ENCODE peak calls at places on chromosomes 5 and 9, in ten cellular contexts. One of them, this sample, is unnamed.

GRCh38 chr5:73318308-73318719 is 130.3 kb downstream of the FOXD1 start:
- DNase-seq in cardiac muscle cell: no peak
- DNase-seq in tibial artery: no peak
- DNase-seq in stimulated activated CD4-positive, alpha-beta T cell treated with anti-CD3 and anti-CD28 coated beads, Interleukin-4, amount 100 ng/mL, for 48 hours: no peak
- DNase-seq in activated CD4-positive, alpha-beta T cell treated with anti-CD3 and anti-CD28 coated beads, Interleukin-2, amount 50 U/mL, for 1 hour: no peak
- DNase-seq in AG04449: no peak
- DNase-seq in NCI-H2081: no peak
- DNase-seq in BE2C: no peak
- DNase-seq in EL: peak; percentile 47
- DNase-seq in A549: no peak
- DNase-seq in this sample: no peak

GRCh38 chr5:95654196-95654595 is 7.6 kb downstream of the RFESD start:
- DNase-seq in cardiac muscle cell: no peak
- DNase-seq in tibial artery: no peak
- DNase-seq in stimulated activated CD4-positive, alpha-beta T cell treated with anti-CD3 and anti-CD28 coated beads, Interleukin-4, amount 100 ng/mL, for 48 hours: no peak
- DNase-seq in activated CD4-positive, alpha-beta T cell treated with anti-CD3 and anti-CD28 coated beads, Interleukin-2, amount 50 U/mL, for 1 hour: no peak
- DNase-seq in AG04449: no peak
- DNase-seq in NCI-H2081: no peak
- DNase-seq in BE2C: no peak
- DNase-seq in EL: no peak
- DNase-seq in A549: no peak
- DNase-seq in this sample: no peak

GRCh38 chr9:24051587-24051986 is 225.5 kb upstream of the ELAVL2 start:
- DNase-seq in cardiac muscle cell: no peak
- DNase-seq in tibial artery: no peak
- DNase-seq in stimulated activated CD4-positive, alpha-beta T cell treated with anti-CD3 and anti-CD28 coated beads, Interleukin-4, amount 100 ng/mL, for 48 hours: no peak
- DNase-seq in activated CD4-positive, alpha-beta T cell treated with anti-CD3 and anti-CD28 coated beads, Interleukin-2, amount 50 U/mL, for 1 hour: no peak
- DNase-seq in AG04449: no peak
- DNase-seq in NCI-H2081: no peak
- DNase-seq in BE2C: no peak
- DNase-seq in EL: no peak
- DNase-seq in A549: no peak
- DNase-seq in this sample: no peak

GRCh38 chr5:17219006-17219422 is 1.6 kb downstream of the BASP1 start:
- DNase-seq in cardiac muscle cell: peak; percentile 28
- DNase-seq in tibial artery: no peak
- DNase-seq in stimulated activated CD4-positive, alpha-beta T cell treated with anti-CD3 and anti-CD28 coated beads, Interleukin-4, amount 100 ng/mL, for 48 hours: no peak
- DNase-seq in activated CD4-positive, alpha-beta T cell treated with anti-CD3 and anti-CD28 coated beads, Interleukin-2, amount 50 U/mL, for 1 hour: no peak
- DNase-seq in AG04449: no peak
- DNase-seq in NCI-H2081: peak; percentile 94
- DNase-seq in BE2C: peak; percentile 81
- DNase-seq in EL: peak; percentile 53
- DNase-seq in A549: peak; percentile 61
- DNase-seq in this sample: no peak

GRCh38 chr5:142447887-142448286 is 123.1 kb upstream of the SPRY4 start:
- DNase-seq in cardiac muscle cell: no peak
- DNase-seq in tibial artery: no peak
- DNase-seq in stimulated activated CD4-positive, alpha-beta T cell treated with anti-CD3 and anti-CD28 coated beads, Interleukin-4, amount 100 ng/mL, for 48 hours: no peak
- DNase-seq in activated CD4-positive, alpha-beta T cell treated with anti-CD3 and anti-CD28 coated beads, Interleukin-2, amount 50 U/mL, for 1 hour: no peak
- DNase-seq in AG04449: no peak
- DNase-seq in NCI-H2081: no peak
- DNase-seq in BE2C: no peak
- DNase-seq in EL: no peak
- DNase-seq in A549: no peak
- DNase-seq in this sample: no peak

GRCh38 chr5:172766287-172767104 is 4.5 kb downstream of the DUSP1 start:
- DNase-seq in cardiac muscle cell: peak; percentile 86
- DNase-seq in tibial artery: peak; percentile 98
- DNase-seq in stimulated activated CD4-positive, alpha-beta T cell treated with anti-CD3 and anti-CD28 coated beads, Interleukin-4, amount 100 ng/mL, for 48 hours: no peak
- DNase-seq in activated CD4-positive, alpha-beta T cell treated with anti-CD3 and anti-CD28 coated beads, Interleukin-2, amount 50 U/mL, for 1 hour: peak; percentile 30
- DNase-seq in AG04449: peak; percentile 90
- DNase-seq in NCI-H2081: no peak
- DNase-seq in BE2C: no peak
- DNase-seq in EL: peak; percentile 83
- DNase-seq in A549: peak; percentile 89
- DNase-seq in this sample: peak; percentile 73

GRCh38 chr5:170250810-170251317 is 18.1 kb downstream of the C5orf58 start:
- DNase-seq in cardiac muscle cell: no peak
- DNase-seq in tibial artery: no peak
- DNase-seq in stimulated activated CD4-positive, alpha-beta T cell treated with anti-CD3 and anti-CD28 coated beads, Interleukin-4, amount 100 ng/mL, for 48 hours: no peak
- DNase-seq in activated CD4-positive, alpha-beta T cell treated with anti-CD3 and anti-CD28 coated beads, Interleukin-2, amount 50 U/mL, for 1 hour: no peak
- DNase-seq in AG04449: no peak
- DNase-seq in NCI-H2081: no peak
- DNase-seq in BE2C: no peak
- DNase-seq in EL: no peak
- DNase-seq in A549: no peak
- DNase-seq in this sample: no peak

GRCh38 chr5:112210430-112211005 is 208.6 kb downstream of the EPB41L4A start:
- DNase-seq in cardiac muscle cell: peak; percentile 63
- DNase-seq in tibial artery: no peak
- DNase-seq in stimulated activated CD4-positive, alpha-beta T cell treated with anti-CD3 and anti-CD28 coated beads, Interleukin-4, amount 100 ng/mL, for 48 hours: no peak
- DNase-seq in activated CD4-positive, alpha-beta T cell treated with anti-CD3 and anti-CD28 coated beads, Interleukin-2, amount 50 U/mL, for 1 hour: no peak
- DNase-seq in AG04449: no peak
- DNase-seq in NCI-H2081: peak; percentile 5
- DNase-seq in BE2C: peak; percentile 54
- DNase-seq in EL: peak; percentile 12
- DNase-seq in A549: peak; percentile 66
- DNase-seq in this sample: peak; percentile 9

GRCh38 chr5:55421074-55421529 is 113.3 kb downstream of the MTREX start:
- DNase-seq in cardiac muscle cell: no peak
- DNase-seq in tibial artery: no peak
- DNase-seq in stimulated activated CD4-positive, alpha-beta T cell treated with anti-CD3 and anti-CD28 coated beads, Interleukin-4, amount 100 ng/mL, for 48 hours: no peak
- DNase-seq in activated CD4-positive, alpha-beta T cell treated with anti-CD3 and anti-CD28 coated beads, Interleukin-2, amount 50 U/mL, for 1 hour: no peak
- DNase-seq in AG04449: no peak
- DNase-seq in NCI-H2081: no peak
- DNase-seq in BE2C: no peak
- DNase-seq in EL: peak; percentile 24
- DNase-seq in A549: no peak
- DNase-seq in this sample: no peak

GRCh38 chr5:8461543-8461942 is 592.6 kb downstream of the MTRR start:
- DNase-seq in cardiac muscle cell: no peak
- DNase-seq in tibial artery: no peak
- DNase-seq in stimulated activated CD4-positive, alpha-beta T cell treated with anti-CD3 and anti-CD28 coated beads, Interleukin-4, amount 100 ng/mL, for 48 hours: no peak
- DNase-seq in activated CD4-positive, alpha-beta T cell treated with anti-CD3 and anti-CD28 coated beads, Interleukin-2, amount 50 U/mL, for 1 hour: no peak
- DNase-seq in AG04449: no peak
- DNase-seq in NCI-H2081: peak; percentile 24
- DNase-seq in BE2C: no peak
- DNase-seq in EL: no peak
- DNase-seq in A549: no peak
- DNase-seq in this sample: no peak

GRCh38 chr9:137216188-137216965 is 5.7 kb downstream of the RNF208 start:
- DNase-seq in cardiac muscle cell: no peak
- DNase-seq in tibial artery: no peak
- DNase-seq in stimulated activated CD4-positive, alpha-beta T cell treated with anti-CD3 and anti-CD28 coated beads, Interleukin-4, amount 100 ng/mL, for 48 hours: no peak
- DNase-seq in activated CD4-positive, alpha-beta T cell treated with anti-CD3 and anti-CD28 coated beads, Interleukin-2, amount 50 U/mL, for 1 hour: no peak
- DNase-seq in AG04449: no peak
- DNase-seq in NCI-H2081: no peak
- DNase-seq in BE2C: no peak
- DNase-seq in EL: no peak
- DNase-seq in A549: no peak
- DNase-seq in this sample: no peak

GRCh38 chr9:37350486-37351190 is 71.9 kb upstream of the GRHPR start:
- DNase-seq in cardiac muscle cell: peak; percentile 23
- DNase-seq in tibial artery: no peak
- DNase-seq in stimulated activated CD4-positive, alpha-beta T cell treated with anti-CD3 and anti-CD28 coated beads, Interleukin-4, amount 100 ng/mL, for 48 hours: no peak
- DNase-seq in activated CD4-positive, alpha-beta T cell treated with anti-CD3 and anti-CD28 coated beads, Interleukin-2, amount 50 U/mL, for 1 hour: no peak
- DNase-seq in AG04449: no peak
- DNase-seq in NCI-H2081: no peak
- DNase-seq in BE2C: no peak
- DNase-seq in EL: peak; percentile 45
- DNase-seq in A549: no peak
- DNase-seq in this sample: no peak

GRCh38 chr9:134066923-134067851 is 639 bp downstream of the BRD3 start:
- DNase-seq in cardiac muscle cell: peak; percentile 46
- DNase-seq in tibial artery: peak; percentile 66
- DNase-seq in stimulated activated CD4-positive, alpha-beta T cell treated with anti-CD3 and anti-CD28 coated beads, Interleukin-4, amount 100 ng/mL, for 48 hours: no peak
- DNase-seq in activated CD4-positive, alpha-beta T cell treated with anti-CD3 and anti-CD28 coated beads, Interleukin-2, amount 50 U/mL, for 1 hour: peak; percentile 42
- DNase-seq in AG04449: no peak
- DNase-seq in NCI-H2081: peak; percentile 49
- DNase-seq in BE2C: peak; percentile 53
- DNase-seq in EL: peak; percentile 38
- DNase-seq in A549: peak; percentile 39
- DNase-seq in this sample: no peak

GRCh38 chr9:106846847-106847246 is 16.1 kb upstream of the ZNF462 start:
- DNase-seq in cardiac muscle cell: peak; percentile 50
- DNase-seq in tibial artery: no peak
- DNase-seq in stimulated activated CD4-positive, alpha-beta T cell treated with anti-CD3 and anti-CD28 coated beads, Interleukin-4, amount 100 ng/mL, for 48 hours: no peak
- DNase-seq in activated CD4-positive, alpha-beta T cell treated with anti-CD3 and anti-CD28 coated beads, Interleukin-2, amount 50 U/mL, for 1 hour: no peak
- DNase-seq in AG04449: no peak
- DNase-seq in NCI-H2081: no peak
- DNase-seq in BE2C: no peak
- DNase-seq in EL: peak; percentile 83
- DNase-seq in A549: no peak
- DNase-seq in this sample: no peak

GRCh38 chr5:169808118-169808581 is 171.1 kb downstream of the DOCK2 start:
- DNase-seq in cardiac muscle cell: no peak
- DNase-seq in tibial artery: no peak
- DNase-seq in stimulated activated CD4-positive, alpha-beta T cell treated with anti-CD3 and anti-CD28 coated beads, Interleukin-4, amount 100 ng/mL, for 48 hours: no peak
- DNase-seq in activated CD4-positive, alpha-beta T cell treated with anti-CD3 and anti-CD28 coated beads, Interleukin-2, amount 50 U/mL, for 1 hour: no peak
- DNase-seq in AG04449: no peak
- DNase-seq in NCI-H2081: no peak
- DNase-seq in BE2C: no peak
- DNase-seq in EL: no peak
- DNase-seq in A549: no peak
- DNase-seq in this sample: no peak

GRCh38 chr5:122362361-122362760 is 50.3 kb downstream of the SNCAIP start:
- DNase-seq in cardiac muscle cell: peak; percentile 85
- DNase-seq in tibial artery: no peak
- DNase-seq in stimulated activated CD4-positive, alpha-beta T cell treated with anti-CD3 and anti-CD28 coated beads, Interleukin-4, amount 100 ng/mL, for 48 hours: no peak
- DNase-seq in activated CD4-positive, alpha-beta T cell treated with anti-CD3 and anti-CD28 coated beads, Interleukin-2, amount 50 U/mL, for 1 hour: no peak
- DNase-seq in AG04449: no peak
- DNase-seq in NCI-H2081: no peak
- DNase-seq in BE2C: no peak
- DNase-seq in EL: no peak
- DNase-seq in A549: no peak
- DNase-seq in this sample: no peak

GRCh38 chr9:16071400-16071799 is 518.6 kb downstream of the CCDC171 start:
- DNase-seq in cardiac muscle cell: no peak
- DNase-seq in tibial artery: no peak
- DNase-seq in stimulated activated CD4-positive, alpha-beta T cell treated with anti-CD3 and anti-CD28 coated beads, Interleukin-4, amount 100 ng/mL, for 48 hours: no peak
- DNase-seq in activated CD4-positive, alpha-beta T cell treated with anti-CD3 and anti-CD28 coated beads, Interleukin-2, amount 50 U/mL, for 1 hour: no peak
- DNase-seq in AG04449: no peak
- DNase-seq in NCI-H2081: no peak
- DNase-seq in BE2C: no peak
- DNase-seq in EL: no peak
- DNase-seq in A549: no peak
- DNase-seq in this sample: no peak

GRCh38 chr9:128285033-128285784 is 9.1 kb downstream of the SWI5 start:
- DNase-seq in cardiac muscle cell: no peak
- DNase-seq in tibial artery: no peak
- DNase-seq in stimulated activated CD4-positive, alpha-beta T cell treated with anti-CD3 and anti-CD28 coated beads, Interleukin-4, amount 100 ng/mL, for 48 hours: no peak
- DNase-seq in activated CD4-positive, alpha-beta T cell treated with anti-CD3 and anti-CD28 coated beads, Interleukin-2, amount 50 U/mL, for 1 hour: no peak
- DNase-seq in AG04449: no peak
- DNase-seq in NCI-H2081: peak; percentile 20
- DNase-seq in BE2C: no peak
- DNase-seq in EL: no peak
- DNase-seq in A549: no peak
- DNase-seq in this sample: no peak

GRCh38 chr5:135934939-135935338 is 19.8 kb downstream of the LECT2 start:
- DNase-seq in cardiac muscle cell: peak; percentile 52
- DNase-seq in tibial artery: no peak
- DNase-seq in stimulated activated CD4-positive, alpha-beta T cell treated with anti-CD3 and anti-CD28 coated beads, Interleukin-4, amount 100 ng/mL, for 48 hours: no peak
- DNase-seq in activated CD4-positive, alpha-beta T cell treated with anti-CD3 and anti-CD28 coated beads, Interleukin-2, amount 50 U/mL, for 1 hour: no peak
- DNase-seq in AG04449: no peak
- DNase-seq in NCI-H2081: no peak
- DNase-seq in BE2C: no peak
- DNase-seq in EL: no peak
- DNase-seq in A549: no peak
- DNase-seq in this sample: no peak

GRCh38 chr5:150053231-150053626 is 33.1 kb downstream of the CSF1R start:
- DNase-seq in cardiac muscle cell: peak; percentile 61
- DNase-seq in tibial artery: no peak
- DNase-seq in stimulated activated CD4-positive, alpha-beta T cell treated with anti-CD3 and anti-CD28 coated beads, Interleukin-4, amount 100 ng/mL, for 48 hours: no peak
- DNase-seq in activated CD4-positive, alpha-beta T cell treated with anti-CD3 and anti-CD28 coated beads, Interleukin-2, amount 50 U/mL, for 1 hour: no peak
- DNase-seq in AG04449: no peak
- DNase-seq in NCI-H2081: no peak
- DNase-seq in BE2C: no peak
- DNase-seq in EL: peak; percentile 86
- DNase-seq in A549: peak; percentile 31
- DNase-seq in this sample: peak; percentile 54

GRCh38 chr5:87127426-87127825 is 140.3 kb upstream of the RASA1 start:
- DNase-seq in cardiac muscle cell: peak; percentile 43
- DNase-seq in tibial artery: no peak
- DNase-seq in stimulated activated CD4-positive, alpha-beta T cell treated with anti-CD3 and anti-CD28 coated beads, Interleukin-4, amount 100 ng/mL, for 48 hours: no peak
- DNase-seq in activated CD4-positive, alpha-beta T cell treated with anti-CD3 and anti-CD28 coated beads, Interleukin-2, amount 50 U/mL, for 1 hour: no peak
- DNase-seq in AG04449: no peak
- DNase-seq in NCI-H2081: no peak
- DNase-seq in BE2C: no peak
- DNase-seq in EL: peak; percentile 81
- DNase-seq in A549: no peak
- DNase-seq in this sample: no peak

GRCh38 chr5:133686566-133686965 is 74.2 kb upstream of the FSTL4 start:
- DNase-seq in cardiac muscle cell: no peak
- DNase-seq in tibial artery: no peak
- DNase-seq in stimulated activated CD4-positive, alpha-beta T cell treated with anti-CD3 and anti-CD28 coated beads, Interleukin-4, amount 100 ng/mL, for 48 hours: no peak
- DNase-seq in activated CD4-positive, alpha-beta T cell treated with anti-CD3 and anti-CD28 coated beads, Interleukin-2, amount 50 U/mL, for 1 hour: no peak
- DNase-seq in AG04449: no peak
- DNase-seq in NCI-H2081: no peak
- DNase-seq in BE2C: no peak
- DNase-seq in EL: no peak
- DNase-seq in A549: no peak
- DNase-seq in this sample: no peak

GRCh38 chr9:21754741-21755140 is 47.7 kb upstream of the MTAP start:
- DNase-seq in cardiac muscle cell: no peak
- DNase-seq in tibial artery: no peak
- DNase-seq in stimulated activated CD4-positive, alpha-beta T cell treated with anti-CD3 and anti-CD28 coated beads, Interleukin-4, amount 100 ng/mL, for 48 hours: no peak
- DNase-seq in activated CD4-positive, alpha-beta T cell treated with anti-CD3 and anti-CD28 coated beads, Interleukin-2, amount 50 U/mL, for 1 hour: no peak
- DNase-seq in AG04449: no peak
- DNase-seq in NCI-H2081: no peak
- DNase-seq in BE2C: no peak
- DNase-seq in EL: no peak
- DNase-seq in A549: no peak
- DNase-seq in this sample: no peak

GRCh38 chr9:84609779-84610178 is 59.8 kb upstream of the NTRK2 start:
- DNase-seq in cardiac muscle cell: no peak
- DNase-seq in tibial artery: no peak
- DNase-seq in stimulated activated CD4-positive, alpha-beta T cell treated with anti-CD3 and anti-CD28 coated beads, Interleukin-4, amount 100 ng/mL, for 48 hours: no peak
- DNase-seq in activated CD4-positive, alpha-beta T cell treated with anti-CD3 and anti-CD28 coated beads, Interleukin-2, amount 50 U/mL, for 1 hour: no peak
- DNase-seq in AG04449: no peak
- DNase-seq in NCI-H2081: no peak
- DNase-seq in BE2C: no peak
- DNase-seq in EL: no peak
- DNase-seq in A549: no peak
- DNase-seq in this sample: no peak

GRCh38 chr5:14268236-14268701 is 125.1 kb downstream of the TRIO start:
- DNase-seq in cardiac muscle cell: peak; percentile 32
- DNase-seq in tibial artery: no peak
- DNase-seq in stimulated activated CD4-positive, alpha-beta T cell treated with anti-CD3 and anti-CD28 coated beads, Interleukin-4, amount 100 ng/mL, for 48 hours: no peak
- DNase-seq in activated CD4-positive, alpha-beta T cell treated with anti-CD3 and anti-CD28 coated beads, Interleukin-2, amount 50 U/mL, for 1 hour: no peak
- DNase-seq in AG04449: peak; percentile 45
- DNase-seq in NCI-H2081: no peak
- DNase-seq in BE2C: peak; percentile 63
- DNase-seq in EL: peak; percentile 99
- DNase-seq in A549: peak; percentile 83
- DNase-seq in this sample: no peak

GRCh38 chr5:148991606-148992005 is 71.3 kb downstream of the SH3TC2 start:
- DNase-seq in cardiac muscle cell: no peak
- DNase-seq in tibial artery: no peak
- DNase-seq in stimulated activated CD4-positive, alpha-beta T cell treated with anti-CD3 and anti-CD28 coated beads, Interleukin-4, amount 100 ng/mL, for 48 hours: no peak
- DNase-seq in activated CD4-positive, alpha-beta T cell treated with anti-CD3 and anti-CD28 coated beads, Interleukin-2, amount 50 U/mL, for 1 hour: no peak
- DNase-seq in AG04449: no peak
- DNase-seq in NCI-H2081: no peak
- DNase-seq in BE2C: no peak
- DNase-seq in EL: no peak
- DNase-seq in A549: no peak
- DNase-seq in this sample: no peak

GRCh38 chr5:113614191-113614590 is 100.7 kb downstream of the YTHDC2 start:
- DNase-seq in cardiac muscle cell: no peak
- DNase-seq in tibial artery: no peak
- DNase-seq in stimulated activated CD4-positive, alpha-beta T cell treated with anti-CD3 and anti-CD28 coated beads, Interleukin-4, amount 100 ng/mL, for 48 hours: no peak
- DNase-seq in activated CD4-positive, alpha-beta T cell treated with anti-CD3 and anti-CD28 coated beads, Interleukin-2, amount 50 U/mL, for 1 hour: no peak
- DNase-seq in AG04449: no peak
- DNase-seq in NCI-H2081: no peak
- DNase-seq in BE2C: no peak
- DNase-seq in EL: peak; percentile 20
- DNase-seq in A549: no peak
- DNase-seq in this sample: no peak

GRCh38 chr9:100554935-100555401 is 22.9 kb upstream of the CAVIN4 start:
- DNase-seq in cardiac muscle cell: peak; percentile 25
- DNase-seq in tibial artery: no peak
- DNase-seq in stimulated activated CD4-positive, alpha-beta T cell treated with anti-CD3 and anti-CD28 coated beads, Interleukin-4, amount 100 ng/mL, for 48 hours: no peak
- DNase-seq in activated CD4-positive, alpha-beta T cell treated with anti-CD3 and anti-CD28 coated beads, Interleukin-2, amount 50 U/mL, for 1 hour: no peak
- DNase-seq in AG04449: peak; percentile 29
- DNase-seq in NCI-H2081: no peak
- DNase-seq in BE2C: no peak
- DNase-seq in EL: no peak
- DNase-seq in A549: no peak
- DNase-seq in this sample: no peak